ENCODE peak calls at places on chromosomes 11 and 22, in nine cellular contexts. O, D, M, G, J, K, Z, T and F are unnamed samples.

GRCh38 chr11:9138612-9139579 is 47.5 kb upstream of the SCUBE2 start:
- DNase-seq in O (peak), D (no peak), M (peak), G (peak), J (no peak), K (peak), Z (peak), T (no peak), F (peak)

GRCh38 chr11:36009469-36009868 is 65.6 kb downstream of the LDLRAD3 start:
- DNase-seq in O (no peak), D (no peak), M (no peak), G (peak), J (no peak), K (peak), Z (peak), T (no peak), F (peak)

GRCh38 chr11:16817321-16817720 is 78.9 kb downstream of the C11orf58 start:
- DNase-seq in O (no peak), D (no peak), M (no peak), G (no peak), J (no peak), K (no peak), Z (no peak), T (no peak), F (no peak)

GRCh38 chr22:29481265-29482000 is 1.4 kb downstream of the NEFH start:
- DNase-seq in O (no peak), D (no peak), M (no peak), G (peak), J (no peak), K (no peak), Z (peak), T (no peak), F (no peak)

GRCh38 chr11:69194396-69194795 is 38.7 kb downstream of the SMIM38 start:
- DNase-seq in O (no peak), D (no peak), M (no peak), G (no peak), J (no peak), K (no peak), Z (no peak), T (no peak), F (no peak)

GRCh38 chr11:130118636-130119387 is 40.8 kb upstream of the ST14 start:
- DNase-seq in O (no peak), D (no peak), M (no peak), G (no peak), J (no peak), K (no peak), Z (no peak), T (no peak), F (no peak)

GRCh38 chr11:7575841-7576451 is 62.1 kb downstream of the PPFIBP2 start:
- DNase-seq in O (no peak), D (no peak), M (no peak), G (no peak), J (no peak), K (no peak), Z (no peak), T (peak), F (no peak)

GRCh38 chr22:26570126-26570525 is 19.8 kb downstream of the TPST2 start:
- DNase-seq in O (no peak), D (no peak), M (no peak), G (no peak), J (no peak), K (no peak), Z (no peak), T (peak), F (no peak)

GRCh38 chr22:44085743-44086741 is 61.9 kb downstream of the PARVB start:
- DNase-seq in O (peak), D (no peak), M (peak), G (peak), J (no peak), K (peak), Z (peak), T (peak), F (peak)

GRCh38 chr22:36274547-36274946 is 21.6 kb downstream of the APOL1 start:
- DNase-seq in O (no peak), D (no peak), M (no peak), G (no peak), J (no peak), K (no peak), Z (no peak), T (no peak), F (peak)